ENCODE peak calls at places on chromosomes 7 and 10, in six cellular contexts. C, G, Z, U, E and L are unnamed samples.

GRCh38 chr10:60343254-60343653 is 46.4 kb downstream of the ANK3 start:
- DNase-seq in E (no peak), G (peak), C (no peak), U (no peak), Z (no peak), L (no peak)

GRCh38 chr7:22271311-22271710 is 85.6 kb downstream of the RAPGEF5 start:
- DNase-seq in E (no peak), U (no peak), G (no peak), Z (no peak), C (no peak), L (no peak)

GRCh38 chr10:128247576-128247975 is 121.4 kb upstream of the MKI67 start:
- DNase-seq in E (no peak), G (no peak), U (no peak), C (no peak), Z (no peak), L (no peak)

GRCh38 chr7:151794508-151795167 is 82.3 kb downstream of the PRKAG2 start:
- DNase-seq in G (peak), E (no peak), C (no peak), U (no peak), Z (no peak), L (no peak)

GRCh38 chr7:15317215-15317614 is 244.6 kb downstream of the AGMO start:
- DNase-seq in E (no peak), Z (no peak), G (no peak), C (no peak), U (no peak), L (no peak)

GRCh38 chr10:115402690-115403089 is 309.5 kb downstream of the ATRNL1 start:
- DNase-seq in Z (no peak), C (no peak), E (no peak), G (peak), U (no peak), L (no peak)

GRCh38 chr7:101678713-101679112 is 49.6 kb upstream of the MYL10 start:
- DNase-seq in G (peak), C (no peak), U (no peak), E (no peak), Z (no peak), L (no peak)

GRCh38 chr10:48302515-48303476 is 3.7 kb upstream of the MAPK8 start:
- DNase-seq in G (no peak), Z (no peak), E (no peak), U (no peak), C (no peak), L (no peak)

GRCh38 chr7:64907641-64908326 is 4.7 kb downstream of the ZNF273 start:
- DNase-seq in C (no peak), G (peak), U (no peak), Z (no peak), E (peak), L (no peak)

GRCh38 chr7:64904008-64904407 is 935 bp downstream of the ZNF273 start:
- DNase-seq in E (no peak), G (no peak), C (no peak), Z (no peak), U (no peak), L (no peak)

GRCh38 chr7:64905547-64905946 is 2.5 kb downstream of the ZNF273 start:
- DNase-seq in E (no peak), G (no peak), C (no peak), Z (no peak), U (no peak), L (no peak)

GRCh38 chr7:64905133-64905532 is 2.1 kb downstream of the ZNF273 start:
- DNase-seq in E (peak), C (no peak), U (no peak), G (no peak), Z (no peak), L (no peak)

DNA sequence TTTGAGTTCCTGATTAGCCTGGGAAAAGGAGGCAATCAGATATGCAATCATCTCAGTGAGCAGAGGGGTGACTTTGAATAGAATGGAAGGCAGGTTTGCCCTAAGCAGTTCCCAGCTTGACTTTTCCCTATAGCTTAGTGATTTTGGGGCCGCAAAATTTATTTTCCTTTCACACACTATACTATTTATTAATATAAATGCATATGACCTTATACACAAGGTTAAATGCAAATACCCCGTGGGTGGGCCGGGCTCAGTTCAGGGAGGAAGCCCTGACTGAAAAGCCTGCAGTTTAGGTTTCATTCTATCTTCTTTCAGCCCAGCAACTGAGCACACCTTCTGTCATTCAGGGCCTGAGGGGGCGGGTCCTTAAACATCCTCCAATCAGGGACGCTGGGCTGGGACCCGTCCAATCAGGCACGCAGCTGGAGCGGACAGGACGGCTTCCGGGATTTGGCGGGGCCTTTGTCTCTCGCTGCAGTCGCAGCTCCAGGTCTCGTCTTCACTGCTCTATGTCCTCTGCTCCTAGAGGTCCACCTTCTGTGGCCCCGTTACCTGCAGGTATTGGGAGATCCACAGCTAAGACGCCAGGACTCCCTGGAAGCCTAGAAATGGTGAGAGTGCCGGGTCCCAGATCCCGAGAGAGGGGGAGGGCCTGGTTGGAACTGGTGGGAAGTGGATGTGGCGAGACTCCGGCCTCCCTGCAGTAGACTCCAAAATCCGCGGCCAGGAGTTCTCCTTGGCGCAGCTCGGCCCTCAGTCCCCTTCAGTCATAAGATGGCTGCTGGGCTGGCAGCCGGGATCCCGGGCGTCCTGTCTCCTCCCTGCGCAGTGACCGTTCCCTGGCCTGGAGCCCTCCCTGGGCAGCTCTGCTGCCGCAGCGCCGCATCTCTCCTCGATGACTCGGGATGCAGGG is at the start of gene ZNF273:
- DNase-seq in Z (peak), E (peak), C (peak), G (peak), U (peak), L (peak)
- TF ChIP-seq POLR2A in Z (peak), E (peak), C (peak), G (peak), U (peak), L (peak)

GRCh38 chr10:24416248-24416647 is 207.3 kb downstream of the KIAA1217 start:
- DNase-seq in U (no peak), C (no peak), G (no peak), Z (no peak), E (no peak), L (no peak)
- H3K27ac ChIP-seq in U (no peak), C (no peak), G (no peak), Z (no peak), E (no peak), L (no peak)

DNA sequence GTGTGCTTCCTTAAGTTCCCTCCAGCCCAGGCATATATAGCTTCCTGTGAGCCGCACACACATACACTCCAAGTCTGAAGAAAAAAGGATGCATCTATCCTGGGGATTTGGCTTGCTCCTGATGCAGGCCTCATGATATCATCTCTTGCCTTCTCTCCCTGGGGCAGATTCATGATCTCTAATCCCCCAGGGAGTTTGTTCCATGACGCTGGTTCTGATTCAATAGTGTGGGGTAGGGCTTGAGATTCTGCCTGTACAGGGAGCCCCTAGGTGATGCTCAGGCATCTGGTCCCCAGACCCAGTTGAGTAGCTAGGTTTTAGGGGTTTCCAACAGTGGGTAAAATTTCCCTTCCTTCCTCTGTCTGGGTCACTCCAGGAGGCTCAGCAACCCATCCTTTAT is 1.5 kb downstream of the PON1 start:
- DNase-seq in G (no peak), C (no peak), Z (no peak), U (no peak), E (no peak), L (no peak)
- TF ChIP-seq RAD21 in G (no peak), C (no peak), Z (no peak), U (no peak), E (no peak), L (no peak)

DNA sequence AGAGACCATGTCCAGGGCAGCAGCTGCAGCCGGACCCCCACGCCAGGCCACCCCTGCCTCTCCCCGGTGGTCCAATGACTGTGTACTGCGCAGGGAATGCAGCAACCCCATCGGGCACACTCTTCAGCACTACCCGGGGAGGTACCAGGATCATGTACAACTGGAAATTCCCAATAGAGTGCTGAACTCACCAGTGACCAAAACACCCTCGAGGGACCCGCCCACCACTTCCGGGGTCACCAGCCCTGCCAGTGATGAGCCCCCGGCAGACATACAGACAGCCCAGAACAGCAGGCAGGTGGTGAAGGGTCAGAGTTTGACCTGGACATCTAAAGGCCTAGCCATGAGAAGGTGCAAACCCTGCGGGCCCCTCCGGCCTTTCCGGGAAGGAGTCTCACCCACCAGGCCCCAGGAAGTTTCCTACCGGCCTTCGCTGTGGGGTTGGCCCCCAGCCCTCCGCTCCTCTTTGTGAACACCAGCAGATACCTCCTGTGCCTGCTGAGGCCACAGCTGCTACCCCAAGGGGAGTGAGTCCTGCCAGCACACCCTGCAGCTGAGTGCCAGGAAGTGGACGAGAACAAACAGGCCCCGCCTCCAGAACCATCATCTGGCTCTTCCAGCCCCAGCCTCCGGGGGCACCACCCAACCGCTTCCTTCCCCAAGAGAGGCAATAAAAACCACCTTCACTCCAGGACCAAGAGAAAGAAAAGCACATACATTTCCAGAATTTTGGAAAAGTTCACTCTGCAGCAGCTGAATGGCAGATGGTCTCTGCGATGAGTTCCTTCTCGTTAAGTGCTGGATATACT is 5.0 kb upstream of the ANKRD61 start:
- DNase-seq in C (peak), U (peak), E (peak), Z (peak), G (peak), L (no peak)
- TF ChIP-seq POLR2A in C (no peak), U (no peak), E (no peak), Z (no peak), G (no peak), L (no peak)

DNA sequence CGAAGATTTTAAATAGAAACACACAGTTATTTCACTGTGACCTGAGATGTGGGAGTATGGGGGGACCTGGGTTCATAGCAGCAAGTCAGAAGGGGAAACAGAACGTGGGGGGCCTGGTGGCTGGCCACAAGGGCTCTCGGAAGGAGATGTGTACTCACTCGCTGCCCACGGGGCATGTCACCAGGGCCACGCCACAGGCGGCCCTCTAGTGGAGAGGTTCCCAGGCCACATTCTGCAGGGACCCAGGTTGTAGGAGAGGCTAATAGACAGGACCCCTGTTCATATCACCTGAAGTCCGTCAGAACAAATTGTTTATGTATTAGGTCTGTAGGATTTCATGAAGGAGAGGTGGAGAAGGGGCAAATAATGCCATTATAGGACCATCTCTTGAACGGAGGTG is 25.1 kb upstream of the SVOPL start:
- DNase-seq in Z (no peak), C (peak), E (no peak), U (peak), G (no peak), L (no peak)
- H3K27ac ChIP-seq in Z (no peak), C (no peak), E (no peak), U (no peak), G (no peak), L (no peak)

GRCh38 chr10:56604624-56605023 is 243.6 kb upstream of the ZWINT start:
- DNase-seq in G (no peak), C (no peak), U (no peak), E (no peak), Z (no peak), L (no peak)

GRCh38 chr10:56605043-56605442 is 244.0 kb upstream of the ZWINT start:
- DNase-seq in U (no peak), C (no peak), E (no peak), G (no peak), Z (no peak), L (no peak)

DNA sequence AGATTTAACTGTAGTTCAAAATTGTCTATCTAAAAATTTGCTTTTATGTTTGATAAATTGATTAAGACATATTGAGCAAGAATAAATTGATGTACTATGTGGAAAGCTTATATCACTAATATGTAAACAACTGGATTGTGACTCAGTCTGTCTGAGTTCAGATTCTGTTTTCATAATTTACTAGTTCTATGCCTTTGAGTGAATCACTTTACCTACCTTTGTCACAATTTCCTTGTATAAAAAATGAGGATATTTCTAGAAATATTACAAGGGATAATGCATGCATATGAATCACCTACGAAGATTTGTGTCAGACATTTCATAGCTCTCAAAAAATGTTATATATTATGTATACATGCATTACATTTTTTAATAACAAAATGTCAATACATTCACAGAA is 245.1 kb upstream of the ZWINT start:
- DNase-seq in E (no peak), C (no peak), G (no peak), U (no peak), Z (no peak), L (no peak)
- TF ChIP-seq RAD21 in E (no peak), C (no peak), G (no peak), U (no peak), Z (no peak), L (no peak)

GRCh38 chr7:145582742-145583303 is 533.8 kb upstream of the CNTNAP2 start:
- DNase-seq in G (no peak), U (no peak), C (no peak), E (no peak), Z (no peak), L (no peak)
- TF ChIP-seq POLR2A in G (no peak), U (no peak), C (no peak), E (no peak), Z (no peak), L (no peak)

DNA sequence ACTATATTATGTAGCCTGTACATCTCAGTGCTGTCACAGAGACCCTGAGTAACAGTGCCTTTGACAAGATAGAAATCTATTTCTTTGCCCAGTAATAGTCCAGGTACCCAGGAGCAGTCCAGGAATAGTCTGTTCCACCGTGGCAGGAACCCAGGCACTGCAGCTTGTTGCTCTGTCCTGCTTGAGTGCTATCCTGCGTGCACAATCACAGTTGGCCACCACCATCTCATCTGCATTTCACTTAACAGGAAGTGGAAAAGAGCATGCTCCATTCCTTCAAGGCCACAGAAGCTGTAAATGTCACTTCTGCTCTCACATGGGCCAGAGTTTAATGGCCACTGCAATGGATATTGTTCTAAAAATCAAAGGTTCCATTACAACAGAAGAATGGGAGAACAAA is 61.5 kb upstream of the PRR15 start:
- DNase-seq in E (no peak), C (no peak), U (no peak), G (no peak), Z (no peak), L (no peak)
- H3K27ac ChIP-seq in E (no peak), C (no peak), U (no peak), G (no peak), Z (no peak), L (no peak)

GRCh38 chr10:76388321-76388720 is 956.9 kb downstream of the LRMDA start:
- DNase-seq in Z (no peak), U (no peak), E (no peak), G (peak), C (no peak), L (no peak)

DNA sequence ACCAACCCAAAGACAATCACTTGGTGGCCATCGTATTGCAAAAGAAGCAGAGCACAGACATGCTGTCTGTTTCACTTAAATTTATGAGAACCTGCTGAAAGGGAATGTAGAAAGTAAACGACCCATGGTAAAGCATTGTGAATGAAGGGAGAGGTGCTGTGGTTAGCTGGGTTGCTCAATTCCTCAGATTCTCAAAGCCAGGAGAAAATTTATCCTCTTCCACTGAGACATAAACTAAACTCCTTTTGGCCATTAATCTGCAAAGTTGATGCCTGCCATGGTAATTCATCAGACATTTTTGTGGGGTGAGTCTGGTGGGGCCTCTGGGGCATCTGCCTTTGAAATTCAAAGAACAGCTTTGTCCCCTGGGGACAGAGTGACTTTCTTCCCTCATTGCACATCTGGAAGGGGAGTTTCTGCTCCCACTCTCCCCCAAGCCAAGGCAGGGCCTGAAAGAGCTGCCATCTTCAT is 951.0 kb downstream of the LRMDA start:
- DNase-seq in U (no peak), G (peak), Z (no peak), E (no peak), C (no peak), L (no peak)
- TF ChIP-seq RAD21 in U (no peak), G (no peak), Z (no peak), E (no peak), C (no peak), L (no peak)

DNA sequence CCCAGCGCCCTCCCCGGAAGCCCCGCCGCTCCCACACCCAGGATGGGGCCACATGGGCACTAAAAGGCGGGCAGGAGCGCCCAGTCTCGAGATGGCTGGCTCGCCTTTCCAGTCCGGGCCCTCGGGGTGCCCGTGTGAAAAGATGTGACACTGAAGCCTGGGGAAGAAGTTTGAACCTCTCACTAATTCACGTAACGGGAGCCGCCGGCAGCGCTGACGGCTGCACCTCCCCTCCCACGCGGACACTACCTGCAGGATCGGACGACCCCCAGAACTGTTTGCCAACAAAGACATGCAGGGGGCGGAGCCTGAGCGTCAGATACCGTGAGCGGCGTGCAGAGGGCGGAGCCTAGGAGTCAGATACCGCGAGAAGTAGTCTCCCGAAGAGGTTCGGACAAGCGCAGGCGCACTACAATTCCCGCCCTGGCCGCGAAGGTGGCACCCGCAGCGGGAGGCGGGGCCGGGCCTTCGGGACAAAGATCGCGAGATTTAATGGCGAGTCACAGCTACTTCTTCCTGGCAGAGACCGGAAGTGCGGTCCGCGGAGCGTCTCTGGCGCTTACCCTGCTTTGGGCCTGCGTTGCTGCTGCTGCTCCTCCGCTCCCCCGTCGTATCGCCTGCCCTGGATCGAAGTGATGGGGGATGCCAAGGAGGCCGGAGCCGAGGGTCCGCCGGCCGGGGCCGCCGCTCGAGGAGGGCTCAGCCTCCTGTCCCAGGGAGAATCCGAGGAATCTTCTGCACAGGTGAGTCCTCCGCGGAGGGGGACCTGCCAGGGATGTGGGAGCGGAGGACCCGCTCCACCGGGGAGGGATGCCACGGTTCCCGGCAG is at the start of gene EDRF1:
- DNase-seq in Z (peak), G (peak), U (peak), E (peak), C (peak), L (peak)
- TF ChIP-seq POLR2A in Z (peak), G (peak), U (peak), E (peak), C (peak), L (peak)